ENCODE peak calls at places on chromosomes 5 and 9, in eight cellular contexts. A is DMS53; I is thoracic aorta; S is H54; W is activated CD4-positive, alpha-beta T cell treated with anti-CD3 and anti-CD28 coated beads, Interleukin-2, amount 50 U/mL, for 24 hours; O is kidney tubule cell; F is NCI-H1930; H is cardiac muscle cell. U is an unnamed sample.

GRCh38 chr9:14433841-14434511 is 120.0 kb upstream of the NFIB start:
- DNase-seq in W (no peak), O (peak; percentile 61), I (no peak), H (no peak), S (no peak), F (no peak), A (peak; percentile 40), U (no peak)

GRCh38 chr9:109652971-109653370 is 127.0 kb upstream of the PALM2AKAP2 start:
- DNase-seq in W (no peak), F (peak; percentile 18), A (peak; percentile 54), S (peak; percentile 47), I (no peak), H (peak; percentile 50), O (peak; percentile 42), U (no peak)

GRCh38 chr9:87678650-87679355 is 47.1 kb upstream of the CTSL start:
- DNase-seq in O (peak; percentile 64), I (no peak), A (peak; percentile 70), F (peak; percentile 48), S (peak; percentile 80), W (peak; percentile 46), H (peak; percentile 77), U (no peak)

GRCh38 chr9:13278368-13279246 is 885 bp downstream of the MPDZ start:
- DNase-seq in W (no peak), H (peak; percentile 63), F (peak; percentile 48), O (peak; percentile 59), A (peak; percentile 40), I (peak; percentile 5), S (peak; percentile 34), U (peak; percentile 74)

GRCh38 chr9:129402341-129402739 is 218.6 kb downstream of the C9orf50 start:
- DNase-seq in S (no peak), O (no peak), I (no peak), W (no peak), A (no peak), F (no peak), H (no peak), U (peak; percentile 41)

GRCh38 chr9:121631978-121632418 is 19.4 kb upstream of the DAB2IP start:
- DNase-seq in S (no peak), I (no peak), H (no peak), A (no peak), W (no peak), O (no peak), F (no peak), U (no peak)

GRCh38 chr5:14008819-14009311 is 64.4 kb upstream of the DNAH5 start:
- DNase-seq in W (no peak), O (peak; percentile 42), I (no peak), A (peak; percentile 96), H (no peak), S (no peak), F (peak; percentile 62), U (no peak)

GRCh38 chr9:91056917-91057316 is 255.3 kb downstream of the SYK start:
- DNase-seq in S (no peak), F (no peak), I (no peak), W (no peak), A (peak; percentile 9), H (no peak), O (peak; percentile 9), U (no peak)

GRCh38 chr5:15009420-15009819 is 137.8 kb upstream of the ANKH start:
- DNase-seq in F (peak; percentile 43), S (peak; percentile 41), W (no peak), A (peak; percentile 96), I (no peak), O (peak; percentile 85), H (no peak), U (no peak)

GRCh38 chr5:110104048-110104725 is 414.5 kb downstream of the MAN2A1 start:
- DNase-seq in F (no peak), W (no peak), H (no peak), A (no peak), S (no peak), I (no peak), O (no peak), U (no peak)

GRCh38 chr5:135913713-135914626 is 18.3 kb upstream of the IL9 start:
- DNase-seq in A (no peak), O (no peak), I (no peak), F (no peak), S (no peak), H (no peak), W (no peak), U (no peak)

GRCh38 chr9:133514475-133515239 is 10.1 kb downstream of the MYMK start:
- DNase-seq in F (no peak), A (peak; percentile 64), S (no peak), H (no peak), I (no peak), O (no peak), W (no peak), U (no peak)

GRCh38 chr5:3564827-3565560 is 30.6 kb upstream of the IRX1 start:
- DNase-seq in A (no peak), H (no peak), I (no peak), O (no peak), S (no peak), F (no peak), W (no peak), U (no peak)

GRCh38 chr5:9398227-9398626 is 147.6 kb downstream of the SEMA5A start:
- DNase-seq in F (no peak), W (no peak), S (no peak), O (no peak), H (no peak), I (no peak), A (no peak), U (no peak)

GRCh38 chr9:127788337-127789011 is 2.6 kb downstream of the CDK9 start:
- DNase-seq in I (no peak), F (no peak), W (peak; percentile 71), S (no peak), O (no peak), A (no peak), H (no peak), U (peak; percentile 81)

GRCh38 chr9:116103976-116104820 is 49.4 kb upstream of the PAPPA start:
- DNase-seq in S (no peak), O (no peak), H (no peak), I (no peak), A (no peak), W (no peak), F (no peak), U (no peak)

GRCh38 chr5:33637011-33637410 is 196.2 kb downstream of the TARS1 start:
- DNase-seq in S (no peak), W (no peak), A (no peak), F (no peak), H (no peak), I (no peak), O (no peak), U (no peak)

GRCh38 chr9:27183701-27184100 is 74.7 kb downstream of the TEK start:
- DNase-seq in A (no peak), H (no peak), O (peak; percentile 66), W (no peak), I (no peak), S (no peak), F (no peak), U (no peak)

GRCh38 chr5:84578226-84578625 is 193.5 kb upstream of the EDIL3 start:
- DNase-seq in A (no peak), H (no peak), S (no peak), W (no peak), O (no peak), F (no peak), I (no peak), U (no peak)

GRCh38 chr5:59660737-59661136 is 232.8 kb downstream of the PDE4D start:
- DNase-seq in I (no peak), W (no peak), S (no peak), A (peak; percentile 71), F (no peak), H (peak; percentile 22), O (peak; percentile 47), U (no peak)

GRCh38 chr9:115969096-115969495 is 184.5 kb upstream of the PAPPA start:
- DNase-seq in A (no peak), I (no peak), W (no peak), H (no peak), O (peak; percentile 60), S (no peak), F (no peak), U (no peak)

GRCh38 chr9:115210699-115211098 is 92.7 kb upstream of the TNC start:
- DNase-seq in I (no peak), S (no peak), O (no peak), F (no peak), W (no peak), H (no peak), A (no peak), U (no peak)

GRCh38 chr5:23893561-23893960 is 386.2 kb downstream of the PRDM9 start:
- DNase-seq in H (no peak), A (no peak), S (no peak), F (no peak), I (no peak), W (no peak), O (no peak), U (no peak)

U was measured in spleen.